ENCODE peak calls at places on chromosomes 5 and 9, in five cellular contexts. I is Peyer's patch, J is aorta, P is NCI-H510A treated with DMSO at 0.1 percent for 48 hours, K is cardiac muscle cell. U is an unnamed sample.

GRCh38 chr5:83102581-83102980 is 25.2 kb downstream of the XRCC4 start:
- DNase-seq in P (no peak), K (peak; percentile 42), I (no peak), J (no peak), U (no peak)

GRCh38 chr5:10248378-10249260 is 1.1 kb downstream of the ATPSCKMT start:
- DNase-seq in J (no peak), K (no peak), P (peak; percentile 40), I (no peak), U (no peak)

GRCh38 chr9:7549261-7549660 is 250.3 kb downstream of the DMAC1 start:
- DNase-seq in J (no peak), I (no peak), K (peak; percentile 72), P (no peak), U (no peak)

GRCh38 chr9:42388146-42388690 is 204.8 kb downstream of the SPATA31A6 start:
- DNase-seq in P (no peak), K (no peak), J (no peak), I (no peak), U (no peak)

GRCh38 chr5:63957617-63958016 is 4.6 kb downstream of the HTR1A start:
- DNase-seq in J (no peak), K (no peak), I (no peak), P (no peak), U (no peak)

GRCh38 chr9:98766548-98766947 is 29.8 kb downstream of the ANKS6 start:
- DNase-seq in K (no peak), P (no peak), I (no peak), J (no peak), U (no peak)

GRCh38 chr9:7320139-7320538 is 479.4 kb downstream of the DMAC1 start:
- DNase-seq in I (no peak), P (peak; percentile 25), J (no peak), K (no peak), U (no peak)

GRCh38 chr5:137292461-137293025 is 206.6 kb downstream of the SPOCK1 start:
- DNase-seq in P (no peak), J (no peak), K (no peak), I (no peak), U (no peak)